ENCODE peak calls at places on chromosomes 5 and 9, in seven cellular contexts. C is Peyer's patch, Z is dorsolateral prefrontal cortex, E is upper lobe of left lung, S is right atrium auricular region, M is lower lobe of right lung, R is spleen. U is an unnamed sample.

GRCh38 chr5:93273176-93273575 is 307.8 kb downstream of the NR2F1-AS1 start:
- DNase-seq in C (no peak), Z (no peak), E (no peak), S (no peak), M (no peak), R (no peak), U (no peak)

GRCh38 chr9:122498883-122499288 is 11.7 kb upstream of the OR1J2 start:
- DNase-seq in C (no peak), Z (no peak), E (no peak), S (no peak), M (no peak), R (no peak), U (peak)

GRCh38 chr5:82185842-82186241 is 92.3 kb downstream of the RPS23 start:
- DNase-seq in C (no peak), Z (no peak), E (no peak), S (no peak), M (no peak), R (no peak), U (no peak)

GRCh38 chr5:157566902-157567489 is 8.6 kb downstream of the ADAM19 start:
- DNase-seq in C (no peak), Z (no peak), E (peak), S (no peak), M (no peak), R (no peak), U (no peak)

GRCh38 chr5:147826351-147826750 is 5.1 kb downstream of the SPINK1 start:
- DNase-seq in C (no peak), Z (no peak), E (no peak), S (no peak), M (no peak), R (no peak), U (no peak)

GRCh38 chr9:120942186-120943001 is 15.8 kb upstream of the TRAF1 start:
- DNase-seq in C (no peak), Z (no peak), E (peak), S (no peak), M (no peak), R (no peak), U (no peak)

GRCh38 chr5:1011226-1011631 is 2.6 kb downstream of the NKD2 start:
- DNase-seq in C (peak), Z (peak), E (peak), S (no peak), M (peak), R (peak), U (peak)

GRCh38 chr9:110047955-110048472 is 159.9 kb downstream of the C9orf152 start:
- DNase-seq in C (peak), Z (no peak), E (no peak), S (no peak), M (peak), R (peak), U (no peak)

GRCh38 chr5:95712347-95712958 is 18.7 kb upstream of the RHOBTB3 start:
- DNase-seq in C (peak), Z (no peak), E (peak), S (no peak), M (no peak), R (no peak), U (no peak)

GRCh38 chr5:157306690-157307089 is 40.8 kb downstream of the CYFIP2 start:
- DNase-seq in C (no peak), Z (no peak), E (no peak), S (no peak), M (no peak), R (no peak), U (no peak)

GRCh38 chr9:2180704-2181103 is 165.6 kb downstream of the SMARCA2 start:
- DNase-seq in C (no peak), Z (no peak), E (no peak), S (no peak), M (no peak), R (no peak), U (no peak)

GRCh38 chr9:79742145-79742820 is 170.5 kb downstream of the TLE4 start:
- DNase-seq in C (no peak), Z (no peak), E (no peak), S (no peak), M (no peak), R (no peak), U (no peak)

GRCh38 chr9:70602364-70603019 is 188.0 kb upstream of the KLF9 start:
- DNase-seq in C (peak), Z (no peak), E (peak), S (peak), M (no peak), R (no peak), U (peak)

GRCh38 chr5:124755565-124755964 is 9.1 kb upstream of the ZNF608 start:
- DNase-seq in C (no peak), Z (peak), E (no peak), S (no peak), M (no peak), R (no peak), U (peak)

GRCh38 chr9:74783408-74783807 is 104.3 kb downstream of the TRPM6 start:
- DNase-seq in C (no peak), Z (no peak), E (no peak), S (no peak), M (no peak), R (no peak), U (no peak)

GRCh38 chr9:133354766-133355165 is 1.5 kb downstream of the SURF1 start:
- DNase-seq in C (no peak), Z (no peak), E (no peak), S (no peak), M (no peak), R (no peak), U (no peak)

GRCh38 chr5:99587983-99588382 is 659.2 kb upstream of the CHD1 start:
- DNase-seq in C (no peak), Z (no peak), E (no peak), S (no peak), M (no peak), R (no peak), U (no peak)

GRCh38 chr5:52360985-52361384 is 426.7 kb upstream of the ITGA1 start:
- DNase-seq in C (no peak), Z (no peak), E (no peak), S (no peak), M (no peak), R (no peak), U (no peak)

GRCh38 chr9:114005371-114006154 is 72.5 kb downstream of the AMBP start:
- DNase-seq in C (peak), Z (peak), E (peak), S (no peak), M (no peak), R (peak), U (no peak)

GRCh38 chr5:171595801-171596231 is 176.4 kb downstream of the FGF18 start:
- DNase-seq in C (no peak), Z (no peak), E (no peak), S (peak), M (no peak), R (no peak), U (no peak)

GRCh38 chr5:169933127-169933526 is 47.2 kb downstream of the INSYN2B start:
- DNase-seq in C (no peak), Z (no peak), E (no peak), S (no peak), M (no peak), R (no peak), U (peak)

GRCh38 chr5:149135536-149136201 is 5.6 kb upstream of the ABLIM3 start:
- DNase-seq in C (no peak), Z (no peak), E (peak), S (no peak), M (no peak), R (no peak), U (no peak)

GRCh38 chr9:33816327-33817252 is at the start of gene UBE2R2:
- DNase-seq in C (peak), Z (peak), E (peak), S (peak), M (peak), R (peak), U (peak)

GRCh38 chr5:140603739-140604138 is 29.2 kb downstream of the CD14 start:
- DNase-seq in C (no peak), Z (no peak), E (no peak), S (no peak), M (no peak), R (no peak), U (no peak)

GRCh38 chr5:61640631-61641030 is 308.6 kb downstream of the ZSWIM6 start:
- DNase-seq in C (no peak), Z (no peak), E (no peak), S (no peak), M (no peak), R (no peak), U (no peak)

GRCh38 chr5:128535225-128535624 is 2.8 kb downstream of the FBN2 start:
- DNase-seq in C (no peak), Z (no peak), E (no peak), S (no peak), M (no peak), R (no peak), U (no peak)

GRCh38 chr9:133632806-133633680 is 3.1 kb upstream of the DBH start:
- DNase-seq in C (no peak), Z (no peak), E (no peak), S (no peak), M (no peak), R (no peak), U (no peak)

GRCh38 chr5:175290379-175290778 is 153.6 kb downstream of the DRD1 start:
- DNase-seq in C (no peak), Z (no peak), E (no peak), S (no peak), M (no peak), R (no peak), U (no peak)

GRCh38 chr5:1166370-1166769 is 35.0 kb upstream of the SLC6A19 start:
- DNase-seq in C (no peak), Z (no peak), E (no peak), S (no peak), M (no peak), R (no peak), U (no peak)

GRCh38 chr9:20570756-20571155 is 51.5 kb downstream of the MLLT3 start:
- DNase-seq in C (no peak), Z (no peak), E (no peak), S (no peak), M (no peak), R (no peak), U (no peak)

GRCh38 chr5:68547049-68547448 is 331.5 kb downstream of the PIK3R1 start:
- DNase-seq in C (no peak), Z (no peak), E (no peak), S (no peak), M (no peak), R (no peak), U (no peak)

GRCh38 chr9:36760667-36761066 is 188.0 kb downstream of the MELK start:
- DNase-seq in C (no peak), Z (no peak), E (no peak), S (no peak), M (no peak), R (no peak), U (no peak)

GRCh38 chr5:65032250-65032649 is 263.5 kb downstream of the CWC27 start:
- DNase-seq in C (no peak), Z (no peak), E (no peak), S (peak), M (no peak), R (no peak), U (no peak)

GRCh38 chr9:99561435-99562262 is 260.0 kb upstream of the NR4A3 start:
- DNase-seq in C (no peak), Z (no peak), E (no peak), S (no peak), M (no peak), R (no peak), U (no peak)

GRCh38 chr5:143653256-143653655 is 158.7 kb upstream of the HMHB1 start:
- DNase-seq in C (no peak), Z (no peak), E (no peak), S (no peak), M (no peak), R (no peak), U (no peak)

GRCh38 chr9:11338130-11338529 is 725.3 kb upstream of the PTPRD start:
- DNase-seq in C (no peak), Z (no peak), E (no peak), S (no peak), M (no peak), R (no peak), U (peak)

GRCh38 chr9:131650254-131650653 is 89.6 kb downstream of the RAPGEF1 start:
- DNase-seq in C (no peak), Z (no peak), E (peak), S (peak), M (peak), R (no peak), U (no peak)

GRCh38 chr9:115118471-115119156 is 657 bp upstream of the TNC start:
- DNase-seq in C (peak), Z (peak), E (peak), S (peak), M (peak), R (peak), U (no peak)

GRCh38 chr9:115116620-115117284 is 1.2 kb downstream of the TNC start:
- DNase-seq in C (no peak), Z (no peak), E (no peak), S (no peak), M (no peak), R (no peak), U (no peak)

GRCh38 chr9:115115117-115115880 is 2.7 kb downstream of the TNC start:
- DNase-seq in C (no peak), Z (no peak), E (no peak), S (no peak), M (no peak), R (no peak), U (no peak)

GRCh38 chr9:115115924-115116323 is 2.0 kb downstream of the TNC start:
- DNase-seq in C (no peak), Z (no peak), E (no peak), S (no peak), M (no peak), R (no peak), U (no peak)

GRCh38 chr9:115117999-115118470 is at the start of gene TNC:
- DNase-seq in C (peak), Z (peak), E (peak), S (peak), M (peak), R (peak), U (no peak)
- H3K4me3 ChIP-seq in C (peak), Z (peak), E (no peak), S (peak), M (peak), R (peak), U (no peak)

GRCh38 chr9:89177021-89177400 is 1.6 kb downstream of the SHC3 start:
- DNase-seq in C (no peak), Z (no peak), E (no peak), S (no peak), M (no peak), R (no peak), U (no peak)

GRCh38 chr9:89174291-89174690 is 4.3 kb downstream of the SHC3 start:
- DNase-seq in C (no peak), Z (no peak), E (peak), S (no peak), M (no peak), R (no peak), U (no peak)

GRCh38 chr9:89177401-89178161 is 1.0 kb downstream of the SHC3 start:
- DNase-seq in C (no peak), Z (no peak), E (no peak), S (no peak), M (no peak), R (no peak), U (no peak)

GRCh38 chr9:89178162-89179120 is at the start of gene SHC3:
- DNase-seq in C (peak), Z (peak), E (no peak), S (no peak), M (no peak), R (no peak), U (no peak)

GRCh38 chr9:89175739-89176360 is 2.8 kb downstream of the SHC3 start:
- DNase-seq in C (no peak), Z (no peak), E (no peak), S (no peak), M (no peak), R (no peak), U (no peak)
- H3K4me3 ChIP-seq in C (no peak), Z (peak), E (no peak), S (no peak), M (peak), R (no peak), U (no peak)

GRCh38 chr5:79753087-79753486 is 63.5 kb downstream of the CMYA5 start:
- DNase-seq in C (no peak), Z (no peak), E (no peak), S (no peak), M (no peak), R (no peak), U (no peak)

GRCh38 chr5:79754865-79755555 is 65.4 kb downstream of the CMYA5 start:
- DNase-seq in C (no peak), Z (no peak), E (no peak), S (no peak), M (no peak), R (no peak), U (no peak)

GRCh38 chr5:79753863-79754645 is 64.4 kb downstream of the CMYA5 start:
- DNase-seq in C (no peak), Z (no peak), E (no peak), S (no peak), M (no peak), R (no peak), U (no peak)

GRCh38 chr5:79746645-79747044 is 57.0 kb downstream of the CMYA5 start:
- DNase-seq in C (no peak), Z (no peak), E (no peak), S (no peak), M (no peak), R (no peak), U (no peak)

GRCh38 chr5:79750611-79751510 is 61.2 kb downstream of the CMYA5 start:
- DNase-seq in C (no peak), Z (no peak), E (no peak), S (no peak), M (no peak), R (no peak), U (no peak)
- H3K4me3 ChIP-seq in C (no peak), Z (no peak), E (no peak), S (no peak), M (no peak), R (no peak), U (no peak)

DNA sequence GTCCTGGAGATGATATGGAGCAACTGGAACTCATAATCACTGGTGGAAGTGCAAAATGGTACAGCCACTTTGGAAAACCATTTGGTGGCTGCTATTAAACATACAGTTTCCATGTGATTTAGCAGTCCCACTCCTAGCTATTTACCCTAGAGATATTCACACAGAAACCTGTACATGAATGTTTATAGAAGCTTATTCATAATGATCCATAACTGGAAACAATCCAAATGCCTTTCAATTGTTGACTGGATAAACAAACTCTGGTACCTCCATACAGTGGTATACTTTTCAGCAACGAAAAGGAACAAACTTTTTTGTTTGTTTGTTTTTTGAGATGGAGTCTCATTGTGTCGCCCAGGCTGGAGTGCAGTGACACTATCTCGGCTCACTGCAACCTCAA is 47.7 kb upstream of the RASGRF2 start:
- DNase-seq in C (no peak), Z (no peak), E (no peak), S (no peak), M (no peak), R (no peak), U (no peak)
- H3K4me3 ChIP-seq in C (no peak), Z (no peak), E (no peak), S (no peak), M (no peak), R (no peak), U (no peak)